ENCODE peak calls at places on chromosomes 5 and 9, in four cellular contexts. One of them, this sample, is unnamed. For H3K4me1, the result is how much of the 10 kb centered on the place peaks cover.

GRCh38 chr5:68086857-68087256 is 128.7 kb upstream of the PIK3R1 start:
- DNase-seq in HCT116: no peak
- DNase-seq in neuronal stem cell: no peak
- DNase-seq in CD8-positive, alpha-beta T cell: no peak
- DNase-seq in this sample: no peak

GRCh38 chr9:129630967-129631672 is 5.2 kb downstream of the NTMT1 start:
- DNase-seq in HCT116: no peak
- DNase-seq in neuronal stem cell: no peak
- DNase-seq in CD8-positive, alpha-beta T cell: no peak
- DNase-seq in this sample: no peak

GRCh38 chr9:14671327-14671840 is 21.8 kb downstream of the ZDHHC21 start:
- DNase-seq in HCT116: no peak
- DNase-seq in neuronal stem cell: no peak
- DNase-seq in CD8-positive, alpha-beta T cell: no peak
- DNase-seq in this sample: no peak

GRCh38 chr9:3936520-3937235 is 363.2 kb downstream of the GLIS3 start:
- DNase-seq in HCT116: no peak
- DNase-seq in neuronal stem cell: no peak
- DNase-seq in CD8-positive, alpha-beta T cell: no peak
- DNase-seq in this sample: no peak

GRCh38 chr9:98006127-98006796 is 23.1 kb downstream of the ANP32B start:
- DNase-seq in HCT116: no peak
- DNase-seq in neuronal stem cell: no peak
- DNase-seq in CD8-positive, alpha-beta T cell: no peak
- DNase-seq in this sample: no peak

GRCh38 chr5:86671536-86671935 is 53.8 kb downstream of the COX7C start:
- DNase-seq in HCT116: no peak
- DNase-seq in neuronal stem cell: no peak
- DNase-seq in CD8-positive, alpha-beta T cell: no peak
- DNase-seq in this sample: no peak

GRCh38 chr9:36928670-36929349 is 105.3 kb downstream of the PAX5 start:
- DNase-seq in HCT116: no peak
- DNase-seq in neuronal stem cell: no peak
- DNase-seq in CD8-positive, alpha-beta T cell: no peak
- DNase-seq in this sample: peak

GRCh38 chr9:98007251-98007928 is 24.2 kb downstream of the ANP32B start:
- DNase-seq in HCT116: no peak
- DNase-seq in neuronal stem cell: no peak
- DNase-seq in CD8-positive, alpha-beta T cell: no peak
- DNase-seq in this sample: no peak

GRCh38 chr5:137791387-137791786 is 37.2 kb upstream of the HNRNPA0 start:
- DNase-seq in HCT116: no peak
- DNase-seq in neuronal stem cell: no peak
- DNase-seq in CD8-positive, alpha-beta T cell: no peak
- DNase-seq in this sample: no peak

GRCh38 chr5:157143127-157143959 is 678 bp upstream of the MED7 start:
- DNase-seq in HCT116: no peak
- DNase-seq in neuronal stem cell: no peak
- DNase-seq in CD8-positive, alpha-beta T cell: peak
- DNase-seq in this sample: no peak

GRCh38 chr5:172806897-172807672 is 27.0 kb upstream of the ERGIC1 start:
- DNase-seq in HCT116: peak
- DNase-seq in neuronal stem cell: no peak
- DNase-seq in CD8-positive, alpha-beta T cell: peak
- DNase-seq in this sample: peak

GRCh38 chr5:142181096-142181495 is 72.5 kb downstream of the NDFIP1 start:
- DNase-seq in HCT116: no peak
- DNase-seq in neuronal stem cell: no peak
- DNase-seq in CD8-positive, alpha-beta T cell: no peak
- DNase-seq in this sample: no peak

GRCh38 chr9:129624168-129624759 is 1.7 kb upstream of the NTMT1 start:
- DNase-seq in HCT116: peak
- DNase-seq in neuronal stem cell: peak
- DNase-seq in CD8-positive, alpha-beta T cell: peak
- DNase-seq in this sample: no peak

GRCh38 chr5:9529041-9529480 is 16.8 kb downstream of the SEMA5A start:
- DNase-seq in HCT116: no peak
- DNase-seq in neuronal stem cell: no peak
- DNase-seq in CD8-positive, alpha-beta T cell: no peak
- DNase-seq in this sample: no peak

GRCh38 chr5:43401827-43402226 is 10.4 kb downstream of the CCL28 start:
- DNase-seq in HCT116: peak
- DNase-seq in neuronal stem cell: no peak
- DNase-seq in CD8-positive, alpha-beta T cell: no peak
- DNase-seq in this sample: no peak

GRCh38 chr9:94443039-94443722 is 111.7 kb upstream of the PCAT7 start:
- DNase-seq in HCT116: no peak
- DNase-seq in neuronal stem cell: no peak
- DNase-seq in CD8-positive, alpha-beta T cell: no peak
- DNase-seq in this sample: no peak

GRCh38 chr9:133142657-133143592 is 20.8 kb downstream of the GBGT1 start:
- DNase-seq in HCT116: no peak
- DNase-seq in neuronal stem cell: no peak
- DNase-seq in CD8-positive, alpha-beta T cell: no peak
- DNase-seq in this sample: no peak

GRCh38 chr9:120890415-120891254 is 13.6 kb upstream of the PHF19 start:
- DNase-seq in HCT116: no peak
- DNase-seq in neuronal stem cell: no peak
- DNase-seq in CD8-positive, alpha-beta T cell: peak
- DNase-seq in this sample: no peak

GRCh38 chr9:2024888-2025781 is 10.0 kb downstream of the SMARCA2 start:
- DNase-seq in HCT116: no peak
- DNase-seq in neuronal stem cell: no peak
- DNase-seq in CD8-positive, alpha-beta T cell: no peak
- DNase-seq in this sample: no peak

GRCh38 chr9:2023532-2023931 is 8.4 kb downstream of the SMARCA2 start:
- DNase-seq in HCT116: no peak
- DNase-seq in neuronal stem cell: no peak
- DNase-seq in CD8-positive, alpha-beta T cell: no peak
- DNase-seq in this sample: no peak

GRCh38 chr9:2021731-2022130 is 6.6 kb downstream of the SMARCA2 start:
- DNase-seq in HCT116: no peak
- DNase-seq in neuronal stem cell: no peak
- DNase-seq in CD8-positive, alpha-beta T cell: no peak
- DNase-seq in this sample: no peak

GRCh38 chr9:2022560-2022959 is 7.4 kb downstream of the SMARCA2 start:
- DNase-seq in HCT116: no peak
- DNase-seq in neuronal stem cell: no peak
- DNase-seq in CD8-positive, alpha-beta T cell: no peak
- DNase-seq in this sample: no peak

GRCh38 chr9:2023042-2023441 is 7.9 kb downstream of the SMARCA2 start:
- DNase-seq in HCT116: no peak
- DNase-seq in neuronal stem cell: no peak
- DNase-seq in CD8-positive, alpha-beta T cell: no peak
- DNase-seq in this sample: no peak
- H3K4me1 ChIP-seq in HCT116: under half
- H3K4me1 ChIP-seq in neuronal stem cell: under half
- H3K4me1 ChIP-seq in CD8-positive, alpha-beta T cell: half or more
- H3K4me1 ChIP-seq in this sample: under half

GRCh38 chr9:93066978-93067603 is 8.6 kb downstream of the SUSD3 start:
- DNase-seq in HCT116: no peak
- DNase-seq in neuronal stem cell: no peak
- DNase-seq in CD8-positive, alpha-beta T cell: no peak
- DNase-seq in this sample: no peak
- H3K27ac ChIP-seq in HCT116: no peak
- H3K27ac ChIP-seq in neuronal stem cell: no peak
- H3K27ac ChIP-seq in CD8-positive, alpha-beta T cell: no peak
- H3K27ac ChIP-seq in this sample: no peak

DNA sequence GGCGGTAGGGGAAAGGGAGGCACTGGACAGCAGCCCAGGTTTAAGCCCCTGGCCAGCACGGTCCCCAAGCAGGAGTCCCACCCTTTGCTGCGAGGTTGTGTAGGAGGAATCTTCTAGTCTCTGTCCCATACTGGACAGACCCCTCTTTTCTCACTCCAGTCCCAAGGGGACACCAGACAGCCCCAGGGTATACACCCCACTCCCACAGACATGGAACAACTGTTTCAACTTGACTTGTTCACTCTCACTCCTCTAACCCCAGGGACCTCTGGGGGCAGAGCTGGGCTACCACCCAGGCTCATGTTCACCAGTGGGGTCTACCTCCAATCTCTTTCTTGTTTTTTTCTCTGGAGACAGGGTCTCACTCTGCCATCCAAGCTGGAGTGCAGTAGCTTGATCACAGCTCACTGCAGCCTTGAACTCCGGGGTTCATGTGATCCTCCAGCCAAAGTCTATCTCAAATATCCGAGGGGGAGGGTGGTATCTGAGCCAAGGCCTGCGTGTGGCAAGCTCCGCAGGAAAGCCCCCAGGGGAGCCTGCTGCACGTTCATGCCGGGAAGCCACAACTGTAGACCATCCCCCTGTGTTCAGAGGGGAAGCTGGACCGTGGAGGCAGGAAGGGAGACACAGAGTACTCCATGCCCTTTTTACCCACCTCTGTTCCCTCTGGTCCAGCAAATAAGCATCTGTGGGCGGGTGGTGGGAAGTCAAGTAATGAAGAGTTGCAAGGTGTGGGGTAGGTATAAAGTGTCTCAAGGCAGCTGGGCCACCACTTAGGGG is 1.8 kb downstream of the PTGES2 start:
- DNase-seq in HCT116: no peak
- DNase-seq in neuronal stem cell: no peak
- DNase-seq in CD8-positive, alpha-beta T cell: no peak
- DNase-seq in this sample: no peak
- H3K4me3 ChIP-seq in HCT116: peak
- H3K4me3 ChIP-seq in neuronal stem cell: peak
- H3K4me3 ChIP-seq in CD8-positive, alpha-beta T cell: no peak
- H3K4me3 ChIP-seq in this sample: no peak

GRCh38 chr9:78970375-78970774 is 601.4 kb upstream of the TLE4 start:
- DNase-seq in HCT116: no peak
- DNase-seq in neuronal stem cell: no peak
- DNase-seq in CD8-positive, alpha-beta T cell: no peak
- DNase-seq in this sample: no peak

GRCh38 chr9:78972303-78973002 is 599.3 kb upstream of the TLE4 start:
- DNase-seq in HCT116: no peak
- DNase-seq in neuronal stem cell: no peak
- DNase-seq in CD8-positive, alpha-beta T cell: no peak
- DNase-seq in this sample: no peak

GRCh38 chr9:78967557-78968212 is 604.1 kb upstream of the TLE4 start:
- DNase-seq in HCT116: no peak
- DNase-seq in neuronal stem cell: no peak
- DNase-seq in CD8-positive, alpha-beta T cell: no peak
- DNase-seq in this sample: no peak

GRCh38 chr9:78973906-78974305 is 597.9 kb upstream of the TLE4 start:
- DNase-seq in HCT116: no peak
- DNase-seq in neuronal stem cell: no peak
- DNase-seq in CD8-positive, alpha-beta T cell: no peak
- DNase-seq in this sample: no peak

DNA sequence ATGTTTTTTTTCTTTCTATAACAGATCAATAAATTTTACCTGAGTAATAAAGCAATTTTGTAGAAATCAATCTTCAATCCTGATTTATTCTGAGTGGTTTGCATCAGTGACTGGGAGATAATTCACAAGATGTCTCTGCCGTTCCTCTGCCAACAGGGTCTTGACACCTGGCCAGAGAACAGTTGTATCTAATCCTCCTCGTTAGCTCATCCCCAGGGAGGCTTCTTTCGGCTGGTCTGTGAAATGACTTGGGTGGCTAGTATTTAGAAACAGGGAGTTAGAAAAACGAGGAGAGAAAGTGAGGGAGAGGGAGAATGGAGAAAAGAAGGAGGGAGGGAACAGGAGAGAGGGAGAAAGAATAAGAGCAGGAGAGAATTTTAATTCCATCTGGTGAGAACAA is 600.3 kb upstream of the TLE4 start:
- DNase-seq in HCT116: no peak
- DNase-seq in neuronal stem cell: no peak
- DNase-seq in CD8-positive, alpha-beta T cell: no peak
- DNase-seq in this sample: no peak
- H3K4me1 ChIP-seq in HCT116: under half
- H3K4me1 ChIP-seq in neuronal stem cell: under half
- H3K4me1 ChIP-seq in CD8-positive, alpha-beta T cell: under half
- H3K4me1 ChIP-seq in this sample: under half